ENCODE peak calls at places on chromosomes 7 and 10, in seven cellular contexts. Z is heart left ventricle, Y is cardiac muscle cell, A is endodermal cell, P is body of pancreas, J is transverse colon, H is hepatocyte. C is an unnamed sample.

GRCh38 chr10:47365561-47365960 is 17.4 kb downstream of the RBP3 start:
- DNase-seq in Y (no peak), A (no peak), H (no peak), J (no peak), Z (no peak), P (no peak), C (no peak)

GRCh38 chr10:124739119-124739921 is 4.9 kb downstream of the FAM53B start:
- DNase-seq in H (peak; percentile 29), P (no peak), Y (peak; percentile 50), J (no peak), A (peak; percentile 66), Z (no peak), C (no peak)

GRCh38 chr7:114759347-114760062 is 162.4 kb upstream of the MDFIC start:
- DNase-seq in Y (peak; percentile 1), P (no peak), J (no peak), Z (no peak), A (no peak), H (no peak), C (no peak)

GRCh38 chr7:26153823-26154783 is 2.1 kb downstream of the NFE2L3 start:
- DNase-seq in P (no peak), A (peak; percentile 89), H (no peak), Z (peak; percentile 32), J (peak; percentile 82), Y (peak; percentile 36), C (no peak)

GRCh38 chr7:107711301-107711700 is 32.6 kb upstream of the CBLL1 start:
- DNase-seq in Y (no peak), Z (no peak), J (no peak), H (no peak), P (no peak), A (no peak), C (no peak)

GRCh38 chr7:97580205-97580604 is 151.7 kb upstream of the TAC1 start:
- DNase-seq in A (peak; percentile 82), P (no peak), H (no peak), Y (no peak), Z (no peak), J (no peak), C (peak; percentile 36)

GRCh38 chr7:143331179-143331825 is 15.4 kb downstream of the CLCN1 start:
- DNase-seq in P (no peak), A (no peak), H (no peak), Z (no peak), J (no peak), Y (peak; percentile 80), C (no peak)

GRCh38 chr7:135519871-135520270 is 10.0 kb upstream of the CNOT4 start:
- DNase-seq in H (no peak), J (no peak), A (no peak), Z (no peak), Y (no peak), P (no peak), C (no peak)

GRCh38 chr10:71777213-71777985 is 4.1 kb upstream of the VSIR start:
- DNase-seq in H (no peak), P (no peak), Y (no peak), Z (no peak), A (no peak), J (no peak), C (no peak)

GRCh38 chr7:47659664-47660462 is 78.0 kb upstream of the TNS3 start:
- DNase-seq in H (no peak), A (no peak), J (no peak), P (no peak), Z (no peak), Y (no peak), C (no peak)

GRCh38 chr10:101974091-101974799 is 81.7 kb downstream of the ARMH3 start:
- DNase-seq in Y (no peak), P (no peak), Z (no peak), J (no peak), H (no peak), A (no peak), C (no peak)

GRCh38 chr7:91814189-91814588 is 66.3 kb downstream of the MTERF1 start:
- DNase-seq in J (no peak), P (no peak), Z (no peak), H (no peak), Y (no peak), A (no peak), C (no peak)

GRCh38 chr10:61793760-61794713 is 107.5 kb upstream of the ARID5B start:
- DNase-seq in P (no peak), Z (no peak), J (no peak), H (no peak), Y (no peak), A (no peak), C (peak; percentile 92)

GRCh38 chr7:157995815-157996214 is 591.8 kb downstream of the PTPRN2 start:
- DNase-seq in Y (no peak), A (no peak), J (no peak), P (no peak), Z (no peak), H (no peak), C (no peak)

GRCh38 chr7:157997080-157997440 is 590.6 kb downstream of the PTPRN2 start:
- DNase-seq in A (no peak), J (no peak), P (no peak), H (no peak), Z (no peak), Y (no peak), C (no peak)

GRCh38 chr7:157996359-157997079 is 591.1 kb downstream of the PTPRN2 start:
- DNase-seq in A (no peak), Z (no peak), Y (no peak), H (no peak), J (no peak), P (no peak), C (no peak)

GRCh38 chr7:157997991-157998505 is 589.6 kb downstream of the PTPRN2 start:
- DNase-seq in H (no peak), Z (no peak), Y (no peak), J (no peak), P (no peak), A (no peak), C (no peak)

GRCh38 chr7:157997471-157997870 is 590.2 kb downstream of the PTPRN2 start:
- DNase-seq in H (no peak), P (no peak), J (no peak), Z (no peak), Y (no peak), A (no peak), C (no peak)
- H3K27ac ChIP-seq in H (no peak overlapping the region), P (no peak overlapping the region), J (no peak overlapping the region), Z (no peak overlapping the region), Y (no peak overlapping the region), A (no peak overlapping the region), C (no peak overlapping the region)

DNA sequence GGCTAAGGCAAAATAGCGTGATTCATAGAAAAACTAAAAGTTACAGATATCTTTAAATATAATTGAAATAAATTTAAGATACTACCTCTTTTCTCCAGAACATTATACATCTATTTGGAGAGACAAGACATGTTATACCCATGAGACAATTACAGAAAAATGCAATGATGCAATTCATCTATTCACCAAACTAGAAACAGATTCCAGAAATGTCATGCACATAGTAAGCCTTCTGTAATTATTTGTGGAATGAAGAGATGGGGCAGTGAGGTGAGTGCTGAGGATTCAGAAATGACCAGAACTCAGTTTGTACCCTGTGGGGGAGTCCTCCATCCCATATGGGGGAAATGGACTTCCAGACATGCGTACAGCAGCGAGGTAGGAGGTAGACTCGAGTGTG is 99.4 kb downstream of the MKX start:
- DNase-seq in Y (no peak), Z (no peak), J (no peak), A (no peak), H (no peak), P (no peak), C (no peak)
- H3K27ac ChIP-seq in Y (no peak overlapping the region), Z (no peak overlapping the region), J (no peak overlapping the region), A (no peak overlapping the region), H (no peak overlapping the region), P (no peak overlapping the region), C (no peak overlapping the region)

DNA sequence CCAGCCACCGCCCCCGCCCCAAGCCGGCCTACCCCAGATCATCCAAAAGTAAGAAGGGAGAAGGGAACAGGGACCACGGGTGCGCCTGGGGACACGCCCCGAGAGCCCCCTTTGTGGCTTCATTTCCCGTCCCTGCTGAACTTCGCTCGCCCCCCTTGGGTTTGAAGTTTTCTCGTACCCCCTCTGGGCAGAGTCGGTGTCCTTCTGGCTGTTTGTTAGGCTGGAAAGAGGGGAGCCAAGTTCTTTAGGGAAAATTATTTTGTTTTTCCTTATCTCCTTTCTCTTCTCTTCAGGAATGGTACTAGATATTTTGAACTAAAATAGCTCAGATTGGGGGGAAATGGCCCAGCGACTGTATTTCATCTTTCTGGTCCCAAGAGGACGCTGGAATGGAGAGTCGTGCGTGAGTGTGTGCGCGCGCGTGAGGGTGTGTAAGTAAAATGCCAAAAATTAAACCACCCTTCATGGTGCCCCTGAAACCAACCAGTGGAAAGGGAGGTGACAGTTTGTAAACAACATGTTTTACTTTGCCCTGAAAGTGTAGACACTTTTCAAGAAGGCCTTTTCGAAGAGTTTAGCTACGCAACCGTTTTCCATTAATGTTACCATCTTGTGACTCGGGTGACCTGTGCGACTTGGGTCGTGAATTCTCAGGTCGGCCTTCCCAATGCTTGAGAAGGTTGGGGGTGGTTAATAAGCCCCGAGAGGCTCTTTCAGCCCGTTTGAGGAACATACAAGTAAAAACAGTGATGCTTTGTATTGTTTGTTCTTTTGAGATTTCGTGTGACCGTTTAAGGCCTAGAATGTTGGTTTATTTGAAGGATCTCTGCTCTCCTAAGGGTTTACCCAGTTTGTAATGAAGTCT is 694 bp downstream of the RBM20 start:
- DNase-seq in Y (no peak), H (no peak), P (no peak), J (no peak), Z (no peak), A (peak; percentile 53), C (peak; percentile 57)
- H3K27ac ChIP-seq in Y (peak overlapping the region; percentile 86), H (no peak overlapping the region), P (no peak overlapping the region), J (peak overlapping the region; percentile 60), Z (peak overlapping the region; percentile 92), A (no peak overlapping the region), C (peak overlapping the region; percentile 95)

GRCh38 chr10:5943536-5943935 is 33.8 kb downstream of the IL15RA start:
- DNase-seq in H (no peak), Z (peak; percentile 82), Y (peak; percentile 62), A (peak; percentile 67), P (peak; percentile 50), J (no peak), C (no peak)

GRCh38 chr10:5940807-5941218 is 36.5 kb downstream of the IL15RA start:
- DNase-seq in Y (no peak), A (no peak), P (no peak), Z (no peak), J (no peak), H (no peak), C (no peak)

GRCh38 chr10:5941579-5941978 is 35.8 kb downstream of the IL15RA start:
- DNase-seq in Y (no peak), A (no peak), J (no peak), P (no peak), H (no peak), Z (no peak), C (no peak)

GRCh38 chr10:5942001-5942400 is 35.3 kb downstream of the IL15RA start:
- DNase-seq in P (no peak), H (no peak), A (no peak), Z (no peak), J (no peak), Y (no peak), C (no peak)

DNA sequence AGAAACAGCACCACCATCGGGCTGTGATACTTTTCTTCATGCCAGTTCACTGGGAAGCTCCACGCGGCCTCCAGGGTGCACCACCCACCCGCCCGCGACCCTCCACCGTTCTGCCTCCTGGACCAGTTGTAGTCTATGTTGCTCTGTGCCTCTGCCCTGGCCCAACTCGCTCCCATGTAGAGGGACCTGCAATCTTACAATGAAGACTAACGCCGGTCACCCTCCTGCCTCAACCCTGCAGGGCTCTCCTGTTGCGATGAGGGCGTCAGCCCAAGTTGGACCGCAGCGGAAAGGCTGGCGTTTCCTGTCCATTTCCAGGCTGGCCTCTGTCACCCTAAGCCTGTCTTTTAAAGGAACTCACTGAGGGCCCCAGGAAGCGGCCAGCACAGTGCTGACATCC is 34.9 kb downstream of the IL15RA start:
- DNase-seq in Z (peak; percentile 80), A (no peak), P (no peak), H (no peak), Y (no peak), J (no peak), C (no peak)
- H3K27ac ChIP-seq in Z (peak overlapping the region; percentile 88), A (no peak overlapping the region), P (peak overlapping the region; percentile 99), H (no peak overlapping the region), Y (no peak overlapping the region), J (peak overlapping the region; percentile 39), C (no peak overlapping the region)